ENCODE peak calls at places on chromosome 1, in seven cellular contexts. K is iris pigment epithelial cell, Z is hippocampal formation, T is AG04450, M is pons, O is T-helper 22 cell, R is NCI-H524. P is an unnamed sample.

GRCh38 chr1:223720987-223721591 is 8.8 kb downstream of the CAPN2 start:
- DNase-seq in K (peak), Z (no peak), T (peak), M (no peak), O (no peak), R (no peak), P (no peak)

GRCh38 chr1:153553096-153553495 is 4.0 kb upstream of the S100A3 start:
- DNase-seq in K (no peak), Z (no peak), T (no peak), M (no peak), O (no peak), R (no peak), P (no peak)

GRCh38 chr1:55071477-55071876 is 32.1 kb downstream of the PCSK9 start:
- DNase-seq in K (peak), Z (no peak), T (peak), M (peak), O (no peak), R (peak), P (no peak)

GRCh38 chr1:19442150-19443096 is 42.9 kb downstream of the CAPZB start:
- DNase-seq in K (peak), Z (no peak), T (no peak), M (no peak), O (no peak), R (no peak), P (no peak)

GRCh38 chr1:167815650-167816049 is 93.9 kb downstream of the MPZL1 start:
- DNase-seq in K (no peak), Z (no peak), T (no peak), M (no peak), O (no peak), R (no peak), P (no peak)

GRCh38 chr1:167066333-167067122 is 23.6 kb downstream of the GPA33 start:
- DNase-seq in K (peak), Z (peak), T (no peak), M (peak), O (peak), R (peak), P (peak)

GRCh38 chr1:60972841-60973364 is 109.5 kb upstream of the NFIA start:
- DNase-seq in K (peak), Z (no peak), T (peak), M (no peak), O (no peak), R (no peak), P (no peak)

GRCh38 chr1:244296010-244296409 is 155.7 kb downstream of the ADSS2 start:
- DNase-seq in K (no peak), Z (no peak), T (no peak), M (no peak), O (no peak), R (no peak), P (no peak)

GRCh38 chr1:31976401-31976800 is 37.3 kb upstream of the KHDRBS1 start:
- DNase-seq in K (no peak), Z (no peak), T (no peak), M (no peak), O (no peak), R (no peak), P (no peak)

GRCh38 chr1:66564250-66564649 is 30.3 kb downstream of the SGIP1 start:
- DNase-seq in K (peak), Z (no peak), T (peak), M (no peak), O (no peak), R (no peak), P (no peak)

GRCh38 chr1:151574575-151575529 is 34.7 kb downstream of the TUFT1 start:
- DNase-seq in K (peak), Z (no peak), T (no peak), M (no peak), O (no peak), R (no peak), P (no peak)

GRCh38 chr1:13675222-13675621 is 24.8 kb upstream of the PRDM2 start:
- DNase-seq in K (no peak), Z (no peak), T (no peak), M (no peak), O (no peak), R (no peak), P (no peak)

GRCh38 chr1:107140703-107141490 is at the start of gene NTNG1:
- DNase-seq in K (peak), Z (no peak), T (no peak), M (no peak), O (no peak), R (peak), P (peak)

GRCh38 chr1:31524196-31524967 is 51.9 kb upstream of the TINAGL1 start:
- DNase-seq in K (no peak), Z (no peak), T (no peak), M (peak), O (no peak), R (no peak), P (no peak)

GRCh38 chr1:156838972-156839371 is 19.9 kb downstream of the INSRR start:
- DNase-seq in K (no peak), Z (no peak), T (no peak), M (no peak), O (no peak), R (peak), P (peak)

GRCh38 chr1:235898126-235898525 is 31.4 kb upstream of the LYST start:
- DNase-seq in K (no peak), Z (no peak), T (no peak), M (no peak), O (no peak), R (no peak), P (no peak)

GRCh38 chr1:6785721-6786505 is 659 bp downstream of the CAMTA1 start:
- DNase-seq in K (no peak), Z (peak), T (no peak), M (no peak), O (peak), R (peak), P (peak)

GRCh38 chr1:16420719-16421118 is 16.5 kb downstream of the SPATA21 start:
- DNase-seq in K (no peak), Z (no peak), T (no peak), M (no peak), O (peak), R (no peak), P (no peak)

GRCh38 chr1:36796101-36796590 is 238.2 kb downstream of the GRIK3 start:
- DNase-seq in K (no peak), Z (no peak), T (no peak), M (peak), O (no peak), R (peak), P (no peak)

GRCh38 chr1:76254165-76255043 is 179.9 kb downstream of the ST6GALNAC3 start:
- DNase-seq in K (peak), Z (no peak), T (no peak), M (no peak), O (no peak), R (no peak), P (no peak)

GRCh38 chr1:73273886-73274285 is 924.1 kb downstream of the LRRIQ3 start:
- DNase-seq in K (no peak), Z (no peak), T (no peak), M (no peak), O (no peak), R (no peak), P (no peak)

GRCh38 chr1:218739426-218739825 is 394.3 kb downstream of the TGFB2 start:
- DNase-seq in K (peak), Z (no peak), T (no peak), M (no peak), O (no peak), R (peak), P (no peak)

GRCh38 chr1:15757575-15758401 is 807 bp upstream of the FBLIM1 start:
- DNase-seq in K (no peak), Z (no peak), T (no peak), M (no peak), O (no peak), R (no peak), P (no peak)

GRCh38 chr1:12409676-12410075 is 179.8 kb downstream of the VPS13D start:
- DNase-seq in K (peak), Z (no peak), T (no peak), M (no peak), O (no peak), R (no peak), P (no peak)

GRCh38 chr1:54272134-54272533 is 72.2 kb downstream of the MRPL37 start:
- DNase-seq in K (no peak), Z (no peak), T (no peak), M (no peak), O (no peak), R (no peak), P (no peak)

GRCh38 chr1:216750031-216750627 is 26.9 kb upstream of the ESRRG start:
- DNase-seq in K (peak), Z (peak), T (peak), M (peak), O (no peak), R (peak), P (peak)

GRCh38 chr1:107936498-107937481 is 28.2 kb downstream of the VAV3 start:
- DNase-seq in K (peak), Z (no peak), T (peak), M (peak), O (no peak), R (no peak), P (peak)

GRCh38 chr1:235821361-235821981 is 45.2 kb downstream of the LYST start:
- DNase-seq in K (peak), Z (no peak), T (peak), M (no peak), O (no peak), R (no peak), P (no peak)

GRCh38 chr1:181077576-181078242 is 10.8 kb upstream of the IER5 start:
- DNase-seq in K (peak), Z (no peak), T (peak), M (no peak), O (no peak), R (peak), P (peak)

GRCh38 chr1:85992756-85993155 is 163.8 kb downstream of the COL24A1 start:
- DNase-seq in K (peak), Z (no peak), T (peak), M (no peak), O (no peak), R (no peak), P (no peak)

GRCh38 chr1:921011-921837 is 2.5 kb upstream of the SAMD11 start:
- DNase-seq in K (peak), Z (peak), T (peak), M (peak), O (no peak), R (peak), P (peak)